ENCODE peak calls at places on chromosomes 6 and 20, in six cellular contexts. One of them, this sample, is unnamed.
A peak's percentile ranks its signal among the peaks of the same experiment; 100 is the strongest.

GRCh38 chr6:4078830-4079471 is at the start of gene FAM217A:
- DNase-seq in SJSA1: no peak
- DNase-seq in tibial artery: no peak
- DNase-seq in left ventricle myocardium inferior: no peak
- DNase-seq in uterus: no peak
- DNase-seq in neural progenitor cell: no peak
- DNase-seq in this sample: no peak

GRCh38 chr6:52418606-52419005 is 1.5 kb upstream of the EFHC1 start:
- DNase-seq in SJSA1: no peak
- DNase-seq in tibial artery: no peak
- DNase-seq in left ventricle myocardium inferior: no peak
- DNase-seq in uterus: no peak
- DNase-seq in neural progenitor cell: no peak
- DNase-seq in this sample: no peak

GRCh38 chr20:1943267-1944002 is 48.2 kb downstream of the SIRPA start:
- DNase-seq in SJSA1: no peak
- DNase-seq in tibial artery: peak; percentile 89
- DNase-seq in left ventricle myocardium inferior: peak; percentile 37
- DNase-seq in uterus: no peak
- DNase-seq in neural progenitor cell: no peak
- DNase-seq in this sample: no peak

GRCh38 chr20:33262658-33263065 is 20.4 kb upstream of the BPIFB1 start:
- DNase-seq in SJSA1: no peak
- DNase-seq in tibial artery: no peak
- DNase-seq in left ventricle myocardium inferior: no peak
- DNase-seq in uterus: no peak
- DNase-seq in neural progenitor cell: peak; percentile 86
- DNase-seq in this sample: peak; percentile 70

GRCh38 chr6:18314317-18314997 is 50.1 kb upstream of the DEK start:
- DNase-seq in SJSA1: peak; percentile 50
- DNase-seq in tibial artery: no peak
- DNase-seq in left ventricle myocardium inferior: no peak
- DNase-seq in uterus: no peak
- DNase-seq in neural progenitor cell: no peak
- DNase-seq in this sample: no peak

GRCh38 chr6:130697661-130698535 is 129.3 kb upstream of the SMLR1 start:
- DNase-seq in SJSA1: peak; percentile 65
- DNase-seq in tibial artery: peak; percentile 34
- DNase-seq in left ventricle myocardium inferior: no peak
- DNase-seq in uterus: peak; percentile 52
- DNase-seq in neural progenitor cell: peak; percentile 61
- DNase-seq in this sample: peak; percentile 9

GRCh38 chr6:20095436-20095835 is 116.8 kb downstream of the MBOAT1 start:
- DNase-seq in SJSA1: no peak
- DNase-seq in tibial artery: no peak
- DNase-seq in left ventricle myocardium inferior: no peak
- DNase-seq in uterus: no peak
- DNase-seq in neural progenitor cell: no peak
- DNase-seq in this sample: no peak

GRCh38 chr20:50305636-50306477 is 115.2 kb downstream of the CEBPB start:
- DNase-seq in SJSA1: no peak
- DNase-seq in tibial artery: peak; percentile 67
- DNase-seq in left ventricle myocardium inferior: no peak
- DNase-seq in uterus: peak; percentile 73
- DNase-seq in neural progenitor cell: no peak
- DNase-seq in this sample: peak; percentile 44

GRCh38 chr20:59697082-59697481 is 92.7 kb downstream of the PHACTR3 start:
- DNase-seq in SJSA1: no peak
- DNase-seq in tibial artery: no peak
- DNase-seq in left ventricle myocardium inferior: no peak
- DNase-seq in uterus: no peak
- DNase-seq in neural progenitor cell: no peak
- DNase-seq in this sample: no peak

GRCh38 chr20:28562510-28562898 is 2695.0 kb upstream of the DEFB115 start:
- DNase-seq in SJSA1: peak; percentile 90
- DNase-seq in tibial artery: no peak
- DNase-seq in left ventricle myocardium inferior: no peak
- DNase-seq in uterus: no peak
- DNase-seq in neural progenitor cell: no peak
- DNase-seq in this sample: no peak

GRCh38 chr6:17394192-17394611 is 807 bp downstream of the CAP2 start:
- DNase-seq in SJSA1: peak; percentile 90
- DNase-seq in tibial artery: peak; percentile 26
- DNase-seq in left ventricle myocardium inferior: peak; percentile 22
- DNase-seq in uterus: peak; percentile 50
- DNase-seq in neural progenitor cell: peak; percentile 72
- DNase-seq in this sample: no peak

GRCh38 chr6:35287671-35288396 is 9.8 kb upstream of the DEF6 start:
- DNase-seq in SJSA1: no peak
- DNase-seq in tibial artery: no peak
- DNase-seq in left ventricle myocardium inferior: no peak
- DNase-seq in uterus: no peak
- DNase-seq in neural progenitor cell: no peak
- DNase-seq in this sample: no peak

GRCh38 chr20:1503564-1504227 is 12.5 kb upstream of the SIRPB2 start:
- DNase-seq in SJSA1: peak; percentile 71
- DNase-seq in tibial artery: peak; percentile 71
- DNase-seq in left ventricle myocardium inferior: peak; percentile 54
- DNase-seq in uterus: peak; percentile 16
- DNase-seq in neural progenitor cell: peak; percentile 88
- DNase-seq in this sample: peak; percentile 60

GRCh38 chr6:169800668-169801395 is 49.4 kb downstream of the ERMARD start:
- DNase-seq in SJSA1: no peak
- DNase-seq in tibial artery: no peak
- DNase-seq in left ventricle myocardium inferior: no peak
- DNase-seq in uterus: no peak
- DNase-seq in neural progenitor cell: no peak
- DNase-seq in this sample: peak; percentile 68

GRCh38 chr6:110672122-110672521 is 143.1 kb downstream of the CDK19 start:
- DNase-seq in SJSA1: no peak
- DNase-seq in tibial artery: no peak
- DNase-seq in left ventricle myocardium inferior: no peak
- DNase-seq in uterus: no peak
- DNase-seq in neural progenitor cell: no peak
- DNase-seq in this sample: no peak

GRCh38 chr6:119158057-119158848 is 79.8 kb upstream of the FAM184A start:
- DNase-seq in SJSA1: no peak
- DNase-seq in tibial artery: peak; percentile 81
- DNase-seq in left ventricle myocardium inferior: peak; percentile 42
- DNase-seq in uterus: peak; percentile 68
- DNase-seq in neural progenitor cell: no peak
- DNase-seq in this sample: no peak

GRCh38 chr6:138248878-138249277 is 30.6 kb upstream of the PBOV1 start:
- DNase-seq in SJSA1: no peak
- DNase-seq in tibial artery: no peak
- DNase-seq in left ventricle myocardium inferior: no peak
- DNase-seq in uterus: no peak
- DNase-seq in neural progenitor cell: no peak
- DNase-seq in this sample: no peak

GRCh38 chr6:2891768-2892170 is 11.3 kb downstream of the SERPINB9 start:
- DNase-seq in SJSA1: no peak
- DNase-seq in tibial artery: no peak
- DNase-seq in left ventricle myocardium inferior: no peak
- DNase-seq in uterus: no peak
- DNase-seq in neural progenitor cell: no peak
- DNase-seq in this sample: no peak

GRCh38 chr6:79570802-79571367 is 33.7 kb upstream of the LCA5 start:
- DNase-seq in SJSA1: peak; percentile 33
- DNase-seq in tibial artery: no peak
- DNase-seq in left ventricle myocardium inferior: no peak
- DNase-seq in uterus: no peak
- DNase-seq in neural progenitor cell: no peak
- DNase-seq in this sample: no peak

GRCh38 chr6:75220365-75220764 is 14.5 kb upstream of the COL12A1 start:
- DNase-seq in SJSA1: no peak
- DNase-seq in tibial artery: no peak
- DNase-seq in left ventricle myocardium inferior: no peak
- DNase-seq in uterus: no peak
- DNase-seq in neural progenitor cell: no peak
- DNase-seq in this sample: no peak

GRCh38 chr6:22413681-22414305 is 117.0 kb upstream of the PRL start:
- DNase-seq in SJSA1: peak; percentile 55
- DNase-seq in tibial artery: no peak
- DNase-seq in left ventricle myocardium inferior: no peak
- DNase-seq in uterus: no peak
- DNase-seq in neural progenitor cell: no peak
- DNase-seq in this sample: no peak

GRCh38 chr6:111591370-111591900 is 14.2 kb downstream of the TRAF3IP2 start:
- DNase-seq in SJSA1: peak; percentile 87
- DNase-seq in tibial artery: peak; percentile 97
- DNase-seq in left ventricle myocardium inferior: peak; percentile 70
- DNase-seq in uterus: peak; percentile 94
- DNase-seq in neural progenitor cell: no peak
- DNase-seq in this sample: peak; percentile 94

GRCh38 chr6:89353118-89353556 is 615 bp upstream of the UBE2J1 start:
- DNase-seq in SJSA1: no peak
- DNase-seq in tibial artery: no peak
- DNase-seq in left ventricle myocardium inferior: peak; percentile 19
- DNase-seq in uterus: no peak
- DNase-seq in neural progenitor cell: no peak
- DNase-seq in this sample: no peak

GRCh38 chr6:32983964-32984638 is 15.7 kb downstream of the BRD2 start:
- DNase-seq in SJSA1: no peak
- DNase-seq in tibial artery: no peak
- DNase-seq in left ventricle myocardium inferior: no peak
- DNase-seq in uterus: no peak
- DNase-seq in neural progenitor cell: no peak
- DNase-seq in this sample: no peak
- H3K4me3 ChIP-seq in SJSA1: no peak overlapping the region
- H3K4me3 ChIP-seq in tibial artery: no peak overlapping the region
- H3K4me3 ChIP-seq in left ventricle myocardium inferior: no peak overlapping the region
- H3K4me3 ChIP-seq in uterus: no peak overlapping the region
- H3K4me3 ChIP-seq in neural progenitor cell: no peak overlapping the region
- H3K4me3 ChIP-seq in this sample: no peak overlapping the region

GRCh38 chr20:25054133-25054820 is 3.7 kb downstream of the ACSS1 start:
- DNase-seq in SJSA1: no peak
- DNase-seq in tibial artery: no peak
- DNase-seq in left ventricle myocardium inferior: no peak
- DNase-seq in uterus: no peak
- DNase-seq in neural progenitor cell: no peak
- DNase-seq in this sample: no peak
- H3K27me3 ChIP-seq in SJSA1: no peaks in the 10 kb centered on the region
- H3K27me3 ChIP-seq in tibial artery: no peaks in the 10 kb centered on the region
- H3K27me3 ChIP-seq in left ventricle myocardium inferior: no peaks in the 10 kb centered on the region
- H3K27me3 ChIP-seq in uterus: no peaks in the 10 kb centered on the region
- H3K27me3 ChIP-seq in neural progenitor cell: peaks cover 68% of the 10 kb centered on the region
- H3K27me3 ChIP-seq in this sample: peaks cover 50% of the 10 kb centered on the region

GRCh38 chr6:14873132-14873531 is 372.7 kb upstream of the JARID2 start:
- DNase-seq in SJSA1: no peak
- DNase-seq in tibial artery: no peak
- DNase-seq in left ventricle myocardium inferior: no peak
- DNase-seq in uterus: no peak
- DNase-seq in neural progenitor cell: no peak
- DNase-seq in this sample: no peak
- H3K4me1 ChIP-seq in SJSA1: peaks cover 16% of the 10 kb centered on the region
- H3K4me1 ChIP-seq in tibial artery: no peaks in the 10 kb centered on the region
- H3K4me1 ChIP-seq in left ventricle myocardium inferior: peaks cover 30% of the 10 kb centered on the region
- H3K4me1 ChIP-seq in uterus: no peaks in the 10 kb centered on the region
- H3K4me1 ChIP-seq in neural progenitor cell: peaks cover 8% of the 10 kb centered on the region
- H3K4me1 ChIP-seq in this sample: no peaks in the 10 kb centered on the region

DNA sequence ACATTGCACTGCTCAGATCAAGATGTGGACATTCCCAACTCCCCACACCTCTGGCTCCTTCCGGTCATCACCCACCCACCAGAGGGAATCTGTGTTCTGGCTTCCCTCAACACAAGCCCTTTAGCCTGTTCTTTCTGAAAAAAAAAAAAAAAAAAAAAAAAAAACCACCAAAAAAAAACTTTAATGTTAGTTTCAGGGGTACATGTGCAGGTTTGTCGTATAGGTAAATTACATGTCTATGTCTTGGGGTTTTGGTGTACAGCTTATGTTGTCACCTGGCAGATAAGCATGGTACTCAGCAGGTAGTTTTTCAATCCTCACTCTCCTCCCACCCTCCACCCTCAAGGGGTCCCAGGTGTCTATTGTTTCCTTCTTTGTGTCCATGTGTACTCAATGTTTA is 135.8 kb upstream of the FOXA2 start:
- DNase-seq in SJSA1: no peak
- DNase-seq in tibial artery: no peak
- DNase-seq in left ventricle myocardium inferior: no peak
- DNase-seq in uterus: no peak
- DNase-seq in neural progenitor cell: no peak
- DNase-seq in this sample: no peak
- H3K4me3 ChIP-seq in SJSA1: no peak overlapping the region
- H3K4me3 ChIP-seq in tibial artery: no peak overlapping the region
- H3K4me3 ChIP-seq in left ventricle myocardium inferior: no peak overlapping the region
- H3K4me3 ChIP-seq in uterus: no peak overlapping the region
- H3K4me3 ChIP-seq in neural progenitor cell: no peak overlapping the region
- H3K4me3 ChIP-seq in this sample: no peak overlapping the region

DNA sequence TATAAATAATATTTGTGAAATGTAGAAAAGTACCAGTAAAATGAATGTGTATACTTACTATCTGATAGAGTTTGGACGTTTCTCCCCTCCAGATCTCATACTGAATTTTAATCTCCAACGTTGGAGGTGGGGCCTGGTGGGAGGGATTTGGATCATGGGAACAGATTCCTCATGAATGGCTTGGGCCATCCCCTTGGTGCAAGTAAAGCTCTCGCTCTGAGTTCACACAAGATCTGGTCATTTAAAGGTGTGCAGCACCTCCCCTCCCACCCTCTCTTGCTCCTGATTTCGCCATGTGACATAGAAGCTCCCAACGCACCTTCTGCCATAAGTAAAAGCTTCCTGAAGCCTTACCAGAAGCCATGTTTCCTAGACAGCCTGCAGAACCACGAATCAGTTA is 219.0 kb downstream of the HACE1 start:
- DNase-seq in SJSA1: no peak
- DNase-seq in tibial artery: no peak
- DNase-seq in left ventricle myocardium inferior: no peak
- DNase-seq in uterus: no peak
- DNase-seq in neural progenitor cell: no peak
- DNase-seq in this sample: no peak
- H3K27me3 ChIP-seq in SJSA1: no peaks in the 10 kb centered on the region
- H3K27me3 ChIP-seq in tibial artery: no peaks in the 10 kb centered on the region
- H3K27me3 ChIP-seq in left ventricle myocardium inferior: no peaks in the 10 kb centered on the region
- H3K27me3 ChIP-seq in uterus: no peaks in the 10 kb centered on the region
- H3K27me3 ChIP-seq in neural progenitor cell: no peaks in the 10 kb centered on the region
- H3K27me3 ChIP-seq in this sample: no peaks in the 10 kb centered on the region

GRCh38 chr6:107637914-107638313 is 148.0 kb downstream of the SOBP start:
- DNase-seq in SJSA1: no peak
- DNase-seq in tibial artery: no peak
- DNase-seq in left ventricle myocardium inferior: no peak
- DNase-seq in uterus: no peak
- DNase-seq in neural progenitor cell: no peak
- DNase-seq in this sample: no peak
- H3K4me1 ChIP-seq in SJSA1: peaks cover 12% of the 10 kb centered on the region
- H3K4me1 ChIP-seq in tibial artery: no peaks in the 10 kb centered on the region
- H3K4me1 ChIP-seq in left ventricle myocardium inferior: peaks cover 30% of the 10 kb centered on the region
- H3K4me1 ChIP-seq in uterus: no peaks in the 10 kb centered on the region
- H3K4me1 ChIP-seq in neural progenitor cell: no peaks in the 10 kb centered on the region
- H3K4me1 ChIP-seq in this sample: no peaks in the 10 kb centered on the region

DNA sequence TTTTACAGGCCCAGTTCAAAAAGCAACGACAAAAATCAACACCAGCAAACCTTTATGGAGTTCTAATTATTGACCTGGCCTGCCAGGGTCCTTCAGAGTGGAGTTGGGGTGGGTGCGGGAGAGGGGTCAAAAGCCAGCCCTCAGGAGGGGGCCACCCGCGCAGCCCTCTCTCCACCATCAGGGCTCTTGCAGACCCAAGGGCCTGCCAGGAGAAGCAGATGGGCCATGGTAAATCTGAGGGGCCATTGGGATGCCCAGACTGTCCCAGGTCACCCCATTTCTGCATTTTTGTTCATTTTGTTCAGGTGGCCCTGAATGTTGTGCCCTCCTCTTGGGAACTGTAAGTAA is 88.4 kb downstream of the DHX35 start:
- DNase-seq in SJSA1: no peak
- DNase-seq in tibial artery: no peak
- DNase-seq in left ventricle myocardium inferior: no peak
- DNase-seq in uterus: no peak
- DNase-seq in neural progenitor cell: no peak
- DNase-seq in this sample: no peak
- H3K4me3 ChIP-seq in SJSA1: peak overlapping the region; percentile 54
- H3K4me3 ChIP-seq in tibial artery: peak overlapping the region; percentile 59
- H3K4me3 ChIP-seq in left ventricle myocardium inferior: peak overlapping the region; percentile 82
- H3K4me3 ChIP-seq in uterus: peak overlapping the region; percentile 44
- H3K4me3 ChIP-seq in neural progenitor cell: peak overlapping the region; percentile 60
- H3K4me3 ChIP-seq in this sample: peak overlapping the region; percentile 68